ENCODE peak calls at places on chromosomes 6 and 20, in four cellular contexts. Y is HCT116, L is lower lobe of right lung, T is adrenal gland. M is an unnamed sample. For H3K4me1, the result is how much of the 10 kb centered on the place peaks cover.

GRCh38 chr6:125314019-125314581 is 12.3 kb upstream of the HDDC2 start:
- DNase-seq in Y (peak), L (no peak), T (peak), M (peak)

GRCh38 chr6:30647802-30648460 is 998 bp downstream of the C6orf136 start:
- DNase-seq in Y (no peak), L (no peak), T (no peak), M (peak)

GRCh38 chr6:100088009-100088408 is 94.0 kb upstream of the MCHR2 start:
- DNase-seq in Y (peak), L (no peak), T (no peak), M (no peak)

GRCh38 chr6:154474636-154475428 is 35.7 kb downstream of the CNKSR3 start:
- DNase-seq in Y (peak), L (no peak), T (no peak), M (no peak)

GRCh38 chr6:7805828-7806227 is 79.9 kb downstream of the BMP6 start:
- DNase-seq in Y (no peak), L (no peak), T (no peak), M (no peak)

GRCh38 chr20:568097-568864 is 24.7 kb upstream of the CSNK2A1 start:
- DNase-seq in Y (no peak), L (no peak), T (no peak), M (no peak)

GRCh38 chr6:45478235-45478634 is 100.5 kb upstream of the SUPT3H start:
- DNase-seq in Y (no peak), L (no peak), T (no peak), M (no peak)

GRCh38 chr20:58028123-58028522 is 200.3 kb downstream of the ANKRD60 start:
- DNase-seq in Y (no peak), L (no peak), T (no peak), M (no peak)

GRCh38 chr6:134519456-134519855 is 201.5 kb upstream of the SGK1 start:
- DNase-seq in Y (no peak), L (peak), T (no peak), M (no peak)

GRCh38 chr20:16351415-16351814 is 221.8 kb downstream of the KIF16B start:
- DNase-seq in Y (no peak), L (no peak), T (no peak), M (no peak)

GRCh38 chr6:142378138-142378875 is 76.5 kb downstream of the ADGRG6 start:
- DNase-seq in Y (peak), L (no peak), T (no peak), M (no peak)
- H3K4me1 ChIP-seq in Y (half or more), L (under half), T (under half), M (under half)

GRCh38 chr20:24208652-24209051 is 220.1 kb upstream of the GGTLC1 start:
- DNase-seq in Y (no peak), L (no peak), T (no peak), M (no peak)
- TF ChIP-seq CTCF in Y (no peak), L (no peak), T (no peak), M (no peak)

DNA sequence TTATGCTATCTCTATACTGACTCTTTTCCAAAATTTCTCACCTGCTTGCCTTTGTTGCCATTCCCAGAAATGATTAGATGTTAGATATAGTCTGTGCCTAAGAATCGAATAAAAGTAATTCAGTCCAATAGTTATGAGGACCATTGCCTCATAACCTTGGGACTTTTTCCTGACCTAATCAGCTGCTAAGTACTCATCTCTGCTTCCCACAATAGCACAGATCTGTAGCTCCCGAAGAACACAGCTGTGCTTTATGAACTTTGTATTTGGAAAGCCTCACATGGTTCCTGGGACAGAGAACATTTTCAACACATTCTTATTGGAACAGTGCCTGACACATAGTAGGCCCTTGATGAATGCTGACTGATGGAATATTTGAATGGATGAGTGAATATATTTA is 54.1 kb downstream of the HS3ST5 start:
- DNase-seq in Y (no peak), L (no peak), T (no peak), M (no peak)
- H3K27ac ChIP-seq in Y (no peak), L (no peak), T (no peak), M (no peak)

DNA sequence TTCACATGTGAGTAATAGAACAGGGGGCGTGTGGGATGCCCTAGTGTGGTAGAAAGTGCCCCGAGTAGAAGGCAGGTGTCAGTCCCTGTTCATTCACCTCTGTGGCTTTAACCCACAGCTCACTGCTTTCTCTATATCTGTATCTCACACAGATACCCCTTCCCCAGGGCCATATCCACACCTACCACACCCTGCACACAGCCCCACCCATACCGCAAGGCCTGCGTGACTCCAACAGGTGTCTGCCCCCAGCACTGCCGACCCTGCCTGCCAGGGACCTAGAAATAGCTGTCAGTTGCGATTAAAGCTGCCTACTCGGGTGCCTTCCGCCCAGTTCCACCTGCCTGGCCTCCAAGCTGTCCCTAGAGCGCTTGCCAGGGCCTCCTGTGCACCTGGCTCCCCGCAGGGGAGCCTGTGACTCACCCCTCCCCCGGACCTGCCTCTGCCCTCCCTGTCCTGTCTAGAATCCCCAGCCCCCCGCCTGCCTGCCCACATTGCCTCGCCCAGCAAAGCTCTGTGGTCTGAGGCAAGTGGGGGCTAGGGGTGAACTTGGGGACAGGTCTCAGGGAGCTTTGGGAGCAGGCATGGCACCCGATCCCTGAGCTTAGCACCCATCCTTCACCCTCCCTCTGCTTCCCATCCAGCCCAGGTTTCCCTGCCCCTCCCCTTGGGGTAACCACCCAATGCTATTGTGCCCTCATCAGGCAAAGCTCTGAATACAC is 38.3 kb upstream of the ID1 start:
- DNase-seq in Y (peak), L (no peak), T (no peak), M (no peak)
- H3K4me1 ChIP-seq in Y (half or more), L (under half), T (under half), M (under half)

GRCh38 chr20:5153612-5154542 is 27.1 kb downstream of the CDS2 start:
- DNase-seq in Y (peak), L (no peak), T (no peak), M (no peak)
- TF ChIP-seq CTCF in Y (peak), L (no peak), T (no peak), M (no peak)

DNA sequence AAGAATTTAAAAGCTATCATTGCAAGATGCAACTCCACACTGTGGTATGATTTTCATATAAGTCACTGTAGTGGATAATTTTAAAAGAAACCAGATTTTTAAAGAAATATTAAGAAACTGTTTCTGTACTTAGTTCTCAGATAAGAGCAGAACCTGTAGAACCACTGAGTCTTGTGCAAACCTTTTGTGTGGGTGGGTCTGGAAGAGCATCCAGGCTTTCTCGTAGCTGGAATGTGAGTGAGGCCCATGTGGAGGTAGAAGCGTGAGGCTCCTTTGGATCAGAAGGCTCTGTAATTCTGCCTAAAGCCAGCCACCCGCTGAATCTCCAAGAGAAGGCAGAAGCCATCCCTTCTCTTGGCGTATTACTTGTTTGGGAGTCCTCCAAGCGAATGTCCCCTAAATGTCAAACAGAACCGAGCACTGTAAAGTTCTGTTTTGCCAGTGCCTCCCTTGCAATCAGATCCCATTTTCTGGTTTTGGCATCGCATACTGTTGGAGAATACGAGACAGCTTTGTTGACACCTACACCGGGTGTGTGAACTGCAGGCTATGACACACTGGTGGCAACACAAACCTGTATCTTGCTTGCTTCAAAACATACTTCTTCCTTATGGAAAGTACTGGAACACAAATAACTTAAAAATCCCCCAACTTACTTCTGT is 188.7 kb downstream of the FOXC1 start:
- DNase-seq in Y (no peak), L (no peak), T (no peak), M (no peak)
- H3K27ac ChIP-seq in Y (no peak), L (no peak), T (no peak), M (no peak)

GRCh38 chr6:108581932-108582500 is 21.3 kb downstream of the FOXO3 start:
- DNase-seq in Y (no peak), L (no peak), T (no peak), M (no peak)
- H3K4me1 ChIP-seq in Y (under half), L (half or more), T (half or more), M (half or more)

GRCh38 chr20:10671221-10671849 is 2.5 kb downstream of the JAG1 start:
- DNase-seq in Y (no peak), L (peak), T (peak), M (peak)
- TF ChIP-seq CTCF in Y (peak), L (peak), T (peak), M (no peak)